ENCODE peak calls at places on chromosomes 13 and 19, in five cellular contexts. One of them, this sample, is unnamed.

GRCh38 chr19:4744451-4745170 is 21.0 kb upstream of the DPP9 start:
- DNase-seq in coronary artery: no peak
- DNase-seq in heart left ventricle: no peak
- DNase-seq in tibial artery: peak; percentile 39
- DNase-seq in omental fat pad: no peak
- DNase-seq in this sample: no peak

GRCh38 chr19:38543807-38544568 is 73.8 kb downstream of the MAP4K1 start:
- DNase-seq in coronary artery: peak; percentile 80
- DNase-seq in heart left ventricle: no peak
- DNase-seq in tibial artery: peak; percentile 62
- DNase-seq in omental fat pad: peak; percentile 58
- DNase-seq in this sample: no peak

GRCh38 chr19:18312021-18312534 is 10.8 kb downstream of the LSM4 start:
- DNase-seq in coronary artery: no peak
- DNase-seq in heart left ventricle: no peak
- DNase-seq in tibial artery: no peak
- DNase-seq in omental fat pad: no peak
- DNase-seq in this sample: no peak

GRCh38 chr19:489418-490196 is 6.7 kb upstream of the MADCAM1 start:
- DNase-seq in coronary artery: no peak
- DNase-seq in heart left ventricle: no peak
- DNase-seq in tibial artery: no peak
- DNase-seq in omental fat pad: no peak
- DNase-seq in this sample: no peak

GRCh38 chr13:106423530-106423929 is 111.9 kb downstream of the EFNB2 start:
- DNase-seq in coronary artery: no peak
- DNase-seq in heart left ventricle: no peak
- DNase-seq in tibial artery: no peak
- DNase-seq in omental fat pad: no peak
- DNase-seq in this sample: no peak

GRCh38 chr13:32267836-32268439 is 47.2 kb downstream of the ZAR1L start:
- DNase-seq in coronary artery: no peak
- DNase-seq in heart left ventricle: no peak
- DNase-seq in tibial artery: no peak
- DNase-seq in omental fat pad: no peak
- DNase-seq in this sample: no peak

GRCh38 chr13:43071824-43072223 is 48.4 kb downstream of the DNAJC15 start:
- DNase-seq in coronary artery: no peak
- DNase-seq in heart left ventricle: no peak
- DNase-seq in tibial artery: no peak
- DNase-seq in omental fat pad: no peak
- DNase-seq in this sample: no peak

GRCh38 chr13:30037766-30038165 is 187.3 kb upstream of the UBL3 start:
- DNase-seq in coronary artery: no peak
- DNase-seq in heart left ventricle: no peak
- DNase-seq in tibial artery: no peak
- DNase-seq in omental fat pad: no peak
- DNase-seq in this sample: no peak

GRCh38 chr13:27918918-27919255 is 913 bp upstream of the PDX1 start:
- DNase-seq in coronary artery: no peak
- DNase-seq in heart left ventricle: no peak
- DNase-seq in tibial artery: no peak
- DNase-seq in omental fat pad: no peak
- DNase-seq in this sample: no peak

GRCh38 chr19:45103625-45104319 is 10.8 kb downstream of the PPP1R37 start:
- DNase-seq in coronary artery: no peak
- DNase-seq in heart left ventricle: no peak
- DNase-seq in tibial artery: no peak
- DNase-seq in omental fat pad: no peak
- DNase-seq in this sample: no peak

GRCh38 chr13:59176775-59177174 is 987.0 kb downstream of the DIAPH3 start:
- DNase-seq in coronary artery: no peak
- DNase-seq in heart left ventricle: no peak
- DNase-seq in tibial artery: no peak
- DNase-seq in omental fat pad: no peak
- DNase-seq in this sample: no peak

GRCh38 chr19:49097453-49098288 is 12.4 kb downstream of the SNRNP70 start:
- DNase-seq in coronary artery: no peak
- DNase-seq in heart left ventricle: peak; percentile 73
- DNase-seq in tibial artery: peak; percentile 52
- DNase-seq in omental fat pad: no peak
- DNase-seq in this sample: no peak

GRCh38 chr13:75993823-75994222 is 357.7 kb downstream of the LMO7 start:
- DNase-seq in coronary artery: no peak
- DNase-seq in heart left ventricle: no peak
- DNase-seq in tibial artery: no peak
- DNase-seq in omental fat pad: no peak
- DNase-seq in this sample: no peak

GRCh38 chr19:41206456-41206855 is 12.6 kb upstream of the AXL start:
- DNase-seq in coronary artery: no peak
- DNase-seq in heart left ventricle: peak; percentile 33
- DNase-seq in tibial artery: no peak
- DNase-seq in omental fat pad: no peak
- DNase-seq in this sample: no peak

GRCh38 chr19:51564791-51565190 is 6.3 kb upstream of the ZNF175 start:
- DNase-seq in coronary artery: no peak
- DNase-seq in heart left ventricle: no peak
- DNase-seq in tibial artery: no peak
- DNase-seq in omental fat pad: no peak
- DNase-seq in this sample: no peak

GRCh38 chr19:42023121-42023942 is 29.3 kb upstream of the ATP1A3 start:
- DNase-seq in coronary artery: no peak
- DNase-seq in heart left ventricle: peak; percentile 41
- DNase-seq in tibial artery: no peak
- DNase-seq in omental fat pad: no peak
- DNase-seq in this sample: no peak

GRCh38 chr13:36848228-36848982 is 29.4 kb downstream of the RFXAP start:
- DNase-seq in coronary artery: no peak
- DNase-seq in heart left ventricle: no peak
- DNase-seq in tibial artery: no peak
- DNase-seq in omental fat pad: no peak
- DNase-seq in this sample: no peak

GRCh38 chr19:52148256-52148655 is 8.5 kb upstream of the ZNF616 start:
- DNase-seq in coronary artery: no peak
- DNase-seq in heart left ventricle: no peak
- DNase-seq in tibial artery: no peak
- DNase-seq in omental fat pad: no peak
- DNase-seq in this sample: no peak

GRCh38 chr19:40357655-40358054 is 9.2 kb downstream of the PLD3 start:
- DNase-seq in coronary artery: no peak
- DNase-seq in heart left ventricle: no peak
- DNase-seq in tibial artery: no peak
- DNase-seq in omental fat pad: no peak
- DNase-seq in this sample: no peak

GRCh38 chr19:42406111-42406510 is 16.0 kb upstream of the CNFN start:
- DNase-seq in coronary artery: no peak
- DNase-seq in heart left ventricle: no peak
- DNase-seq in tibial artery: no peak
- DNase-seq in omental fat pad: no peak
- DNase-seq in this sample: no peak

GRCh38 chr13:65468628-65469027 is 1761.5 kb downstream of the PCDH9 start:
- DNase-seq in coronary artery: no peak
- DNase-seq in heart left ventricle: no peak
- DNase-seq in tibial artery: no peak
- DNase-seq in omental fat pad: no peak
- DNase-seq in this sample: no peak

GRCh38 chr13:114194853-114195252 is 15.8 kb downstream of the CFAP97D2 start:
- DNase-seq in coronary artery: no peak
- DNase-seq in heart left ventricle: no peak
- DNase-seq in tibial artery: no peak
- DNase-seq in omental fat pad: no peak
- DNase-seq in this sample: no peak

GRCh38 chr19:13825489-13826475 is 30.5 kb downstream of the ZSWIM4 start:
- DNase-seq in coronary artery: no peak
- DNase-seq in heart left ventricle: no peak
- DNase-seq in tibial artery: no peak
- DNase-seq in omental fat pad: no peak
- DNase-seq in this sample: no peak

GRCh38 chr19:45863335-45863839 is 440 bp upstream of the SYMPK start:
- DNase-seq in coronary artery: no peak
- DNase-seq in heart left ventricle: no peak
- DNase-seq in tibial artery: no peak
- DNase-seq in omental fat pad: no peak
- DNase-seq in this sample: no peak

GRCh38 chr19:18100710-18101109 is 3.1 kb downstream of the MAST3 start:
- DNase-seq in coronary artery: no peak
- DNase-seq in heart left ventricle: no peak
- DNase-seq in tibial artery: no peak
- DNase-seq in omental fat pad: no peak
- DNase-seq in this sample: no peak

GRCh38 chr13:104314321-104314720 is 1248.1 kb upstream of the SLC10A2 start:
- DNase-seq in coronary artery: no peak
- DNase-seq in heart left ventricle: no peak
- DNase-seq in tibial artery: no peak
- DNase-seq in omental fat pad: no peak
- DNase-seq in this sample: no peak

GRCh38 chr19:3451451-3451866 is 28.9 kb downstream of the SMIM24 start:
- DNase-seq in coronary artery: no peak
- DNase-seq in heart left ventricle: no peak
- DNase-seq in tibial artery: no peak
- DNase-seq in omental fat pad: no peak
- DNase-seq in this sample: no peak

GRCh38 chr19:2327773-2328400 is 499 bp downstream of the LSM7 start:
- DNase-seq in coronary artery: no peak
- DNase-seq in heart left ventricle: no peak
- DNase-seq in tibial artery: peak; percentile 35
- DNase-seq in omental fat pad: no peak
- DNase-seq in this sample: no peak

GRCh38 chr19:1116726-1117581 is 13.2 kb downstream of the GPX4 start:
- DNase-seq in coronary artery: no peak
- DNase-seq in heart left ventricle: no peak
- DNase-seq in tibial artery: no peak
- DNase-seq in omental fat pad: no peak
- DNase-seq in this sample: no peak

GRCh38 chr19:688214-688613 is 7.0 kb downstream of the PRSS57 start:
- DNase-seq in coronary artery: no peak
- DNase-seq in heart left ventricle: no peak
- DNase-seq in tibial artery: no peak
- DNase-seq in omental fat pad: no peak
- DNase-seq in this sample: no peak

GRCh38 chr13:110108348-110109139 is 198.4 kb downstream of the COL4A1 start:
- DNase-seq in coronary artery: peak; percentile 89
- DNase-seq in heart left ventricle: peak; percentile 87
- DNase-seq in tibial artery: peak; percentile 80
- DNase-seq in omental fat pad: no peak
- DNase-seq in this sample: no peak
- TF ChIP-seq CTCF in coronary artery: peak; percentile 65
- TF ChIP-seq CTCF in heart left ventricle: peak; percentile 72
- TF ChIP-seq CTCF in tibial artery: peak; percentile 65
- TF ChIP-seq CTCF in omental fat pad: peak; percentile 30
- TF ChIP-seq CTCF in this sample: peak; percentile 78

GRCh38 chr13:20035130-20035529 is 76.6 kb downstream of the ZMYM2 start:
- DNase-seq in coronary artery: no peak
- DNase-seq in heart left ventricle: no peak
- DNase-seq in tibial artery: no peak
- DNase-seq in omental fat pad: no peak
- DNase-seq in this sample: no peak
- TF ChIP-seq CTCF in coronary artery: no peak
- TF ChIP-seq CTCF in heart left ventricle: peak; percentile 50
- TF ChIP-seq CTCF in tibial artery: no peak
- TF ChIP-seq CTCF in omental fat pad: no peak
- TF ChIP-seq CTCF in this sample: peak; percentile 28

DNA sequence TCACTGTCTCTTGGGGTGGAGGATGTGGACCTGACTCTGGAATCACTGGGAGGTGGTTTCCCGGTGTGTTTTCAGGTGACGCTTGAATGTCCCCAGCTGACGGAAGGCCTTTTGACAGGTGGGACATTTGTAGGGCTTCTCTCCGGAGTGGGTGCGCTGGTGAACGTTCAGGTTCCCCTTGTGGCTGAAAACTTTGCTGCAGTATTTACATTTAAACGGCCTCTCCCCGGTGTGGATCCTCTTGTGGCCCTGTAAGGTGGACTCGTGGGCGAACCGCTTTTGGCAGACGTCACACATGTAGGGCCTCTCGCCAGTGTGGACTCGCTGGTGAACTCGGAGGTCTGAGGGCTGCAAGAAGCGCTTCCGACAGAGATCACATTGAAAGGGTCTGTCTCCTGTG is 7.8 kb downstream of the ZSCAN5B start:
- DNase-seq in coronary artery: no peak
- DNase-seq in heart left ventricle: no peak
- DNase-seq in tibial artery: no peak
- DNase-seq in omental fat pad: no peak
- DNase-seq in this sample: no peak
- TF ChIP-seq CTCF in coronary artery: no peak
- TF ChIP-seq CTCF in heart left ventricle: no peak
- TF ChIP-seq CTCF in tibial artery: no peak
- TF ChIP-seq CTCF in omental fat pad: no peak
- TF ChIP-seq CTCF in this sample: peak; percentile 28

GRCh38 chr13:48731957-48732569 is 78.3 kb downstream of the CYSLTR2 start:
- DNase-seq in coronary artery: no peak
- DNase-seq in heart left ventricle: peak; percentile 74
- DNase-seq in tibial artery: no peak
- DNase-seq in omental fat pad: no peak
- DNase-seq in this sample: no peak
- TF ChIP-seq CTCF in coronary artery: no peak
- TF ChIP-seq CTCF in heart left ventricle: peak; percentile 67
- TF ChIP-seq CTCF in tibial artery: peak; percentile 27
- TF ChIP-seq CTCF in omental fat pad: no peak
- TF ChIP-seq CTCF in this sample: peak; percentile 83

GRCh38 chr19:6246174-6247006 is 33.4 kb downstream of the MLLT1 start:
- DNase-seq in coronary artery: no peak
- DNase-seq in heart left ventricle: no peak
- DNase-seq in tibial artery: no peak
- DNase-seq in omental fat pad: no peak
- DNase-seq in this sample: no peak
- TF ChIP-seq CTCF in coronary artery: no peak
- TF ChIP-seq CTCF in heart left ventricle: no peak
- TF ChIP-seq CTCF in tibial artery: no peak
- TF ChIP-seq CTCF in omental fat pad: no peak
- TF ChIP-seq CTCF in this sample: no peak

DNA sequence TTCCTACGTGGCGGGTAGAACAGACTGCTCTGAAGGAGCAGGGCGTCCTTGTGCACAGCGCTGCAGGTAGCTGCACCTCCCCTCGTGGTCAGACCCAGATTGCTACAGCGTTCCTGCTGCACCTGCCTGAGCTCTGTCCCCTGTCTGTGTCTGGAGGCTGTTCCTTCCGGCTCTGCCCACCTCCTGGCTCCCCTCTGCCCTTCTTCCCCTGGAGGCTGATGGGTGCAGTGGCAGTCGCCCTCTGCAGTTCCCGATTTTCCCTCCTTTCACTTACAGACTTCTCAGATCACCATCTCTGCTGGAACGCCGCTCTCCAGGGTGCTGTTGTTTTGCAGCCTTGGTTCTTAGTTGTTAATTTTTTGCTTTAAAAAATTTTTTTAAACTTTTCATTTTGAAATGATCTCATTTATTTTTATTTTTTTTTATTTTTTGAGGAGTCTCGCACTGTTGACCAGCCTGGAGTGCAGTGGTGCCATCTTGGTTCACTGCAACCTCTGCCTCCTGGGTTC is 53.6 kb downstream of the SMARCA4 start:
- DNase-seq in coronary artery: no peak
- DNase-seq in heart left ventricle: no peak
- DNase-seq in tibial artery: no peak
- DNase-seq in omental fat pad: no peak
- DNase-seq in this sample: no peak
- TF ChIP-seq CTCF in coronary artery: no peak
- TF ChIP-seq CTCF in heart left ventricle: no peak
- TF ChIP-seq CTCF in tibial artery: no peak
- TF ChIP-seq CTCF in omental fat pad: no peak
- TF ChIP-seq CTCF in this sample: peak; percentile 34

GRCh38 chr19:35996777-35997176 is 1.8 kb downstream of the SDHAF1 start:
- DNase-seq in coronary artery: no peak
- DNase-seq in heart left ventricle: no peak
- DNase-seq in tibial artery: no peak
- DNase-seq in omental fat pad: no peak
- DNase-seq in this sample: no peak
- TF ChIP-seq CTCF in coronary artery: no peak
- TF ChIP-seq CTCF in heart left ventricle: no peak
- TF ChIP-seq CTCF in tibial artery: no peak
- TF ChIP-seq CTCF in omental fat pad: no peak
- TF ChIP-seq CTCF in this sample: no peak

This sample was measured in type B pancreatic cell.